ENCODE peak calls at places on chromosomes 5 and 9, in nine cellular contexts. One of them, this sample, is unnamed.
A peak's percentile ranks its signal among the peaks of the same experiment; 100 is the strongest.

GRCh38 chr5:13328316-13328715 is 616.2 kb downstream of the DNAH5 start:
- DNase-seq in brain microvascular endothelial cell: no peak
- DNase-seq in thyroid gland: no peak
- DNase-seq in lower lobe of right lung: no peak
- DNase-seq in RWPE1: no peak
- DNase-seq in GM20000: no peak
- DNase-seq in cardiac fibroblast: peak; percentile 25
- DNase-seq in ovary: no peak
- DNase-seq in endothelial cell of umbilical vein: no peak
- DNase-seq in this sample: no peak

GRCh38 chr5:81105261-81105877 is 127.8 kb upstream of the CKMT2 start:
- DNase-seq in endothelial cell of umbilical vein: no peak
- DNase-seq in brain microvascular endothelial cell: no peak
- DNase-seq in ovary: no peak
- DNase-seq in RWPE1: no peak
- DNase-seq in lower lobe of right lung: no peak
- DNase-seq in thyroid gland: no peak
- DNase-seq in cardiac fibroblast: peak; percentile 10
- DNase-seq in GM20000: no peak
- DNase-seq in this sample: no peak

GRCh38 chr5:154478752-154479159 is 729 bp upstream of the HAND1 start:
- DNase-seq in brain microvascular endothelial cell: no peak
- DNase-seq in thyroid gland: no peak
- DNase-seq in endothelial cell of umbilical vein: no peak
- DNase-seq in cardiac fibroblast: no peak
- DNase-seq in lower lobe of right lung: no peak
- DNase-seq in GM20000: no peak
- DNase-seq in RWPE1: no peak
- DNase-seq in ovary: no peak
- DNase-seq in this sample: no peak

GRCh38 chr5:53023969-53024368 is 34.8 kb downstream of the ITGA2 start:
- DNase-seq in endothelial cell of umbilical vein: peak; percentile 52
- DNase-seq in brain microvascular endothelial cell: peak; percentile 61
- DNase-seq in GM20000: peak; percentile 18
- DNase-seq in lower lobe of right lung: no peak
- DNase-seq in thyroid gland: no peak
- DNase-seq in cardiac fibroblast: peak; percentile 96
- DNase-seq in RWPE1: peak; percentile 53
- DNase-seq in ovary: no peak
- DNase-seq in this sample: no peak

GRCh38 chr9:28808042-28808441 is 1234.8 kb upstream of the C9orf72 start:
- DNase-seq in endothelial cell of umbilical vein: no peak
- DNase-seq in thyroid gland: no peak
- DNase-seq in lower lobe of right lung: no peak
- DNase-seq in brain microvascular endothelial cell: no peak
- DNase-seq in cardiac fibroblast: peak; percentile 75
- DNase-seq in RWPE1: peak; percentile 35
- DNase-seq in ovary: no peak
- DNase-seq in GM20000: no peak
- DNase-seq in this sample: no peak

GRCh38 chr5:122073023-122073422 is 5.0 kb downstream of the LOX start:
- DNase-seq in lower lobe of right lung: no peak
- DNase-seq in RWPE1: no peak
- DNase-seq in brain microvascular endothelial cell: no peak
- DNase-seq in endothelial cell of umbilical vein: no peak
- DNase-seq in cardiac fibroblast: no peak
- DNase-seq in thyroid gland: no peak
- DNase-seq in GM20000: no peak
- DNase-seq in ovary: no peak
- DNase-seq in this sample: no peak

GRCh38 chr5:4207456-4207855 is 611.8 kb downstream of the IRX1 start:
- DNase-seq in RWPE1: no peak
- DNase-seq in thyroid gland: no peak
- DNase-seq in ovary: no peak
- DNase-seq in GM20000: no peak
- DNase-seq in lower lobe of right lung: no peak
- DNase-seq in endothelial cell of umbilical vein: no peak
- DNase-seq in brain microvascular endothelial cell: no peak
- DNase-seq in cardiac fibroblast: no peak
- DNase-seq in this sample: no peak

GRCh38 chr9:128091144-128091543 is 23.1 kb downstream of the SLC25A25 start:
- DNase-seq in ovary: peak; percentile 86
- DNase-seq in thyroid gland: peak; percentile 65
- DNase-seq in GM20000: no peak
- DNase-seq in endothelial cell of umbilical vein: peak; percentile 50
- DNase-seq in cardiac fibroblast: peak; percentile 79
- DNase-seq in brain microvascular endothelial cell: peak; percentile 67
- DNase-seq in RWPE1: no peak
- DNase-seq in lower lobe of right lung: peak; percentile 53
- DNase-seq in this sample: no peak

GRCh38 chr9:121620777-121621437 is 30.5 kb upstream of the DAB2IP start:
- DNase-seq in thyroid gland: peak; percentile 24
- DNase-seq in brain microvascular endothelial cell: no peak
- DNase-seq in GM20000: peak; percentile 48
- DNase-seq in ovary: no peak
- DNase-seq in endothelial cell of umbilical vein: peak; percentile 35
- DNase-seq in cardiac fibroblast: no peak
- DNase-seq in RWPE1: peak; percentile 64
- DNase-seq in lower lobe of right lung: no peak
- DNase-seq in this sample: no peak

GRCh38 chr9:121616356-121616755 is 35.1 kb upstream of the DAB2IP start:
- DNase-seq in RWPE1: no peak
- DNase-seq in ovary: no peak
- DNase-seq in cardiac fibroblast: no peak
- DNase-seq in endothelial cell of umbilical vein: no peak
- DNase-seq in GM20000: no peak
- DNase-seq in brain microvascular endothelial cell: no peak
- DNase-seq in lower lobe of right lung: no peak
- DNase-seq in thyroid gland: no peak
- DNase-seq in this sample: no peak

GRCh38 chr9:121618504-121618903 is 32.9 kb upstream of the DAB2IP start:
- DNase-seq in endothelial cell of umbilical vein: no peak
- DNase-seq in lower lobe of right lung: no peak
- DNase-seq in ovary: no peak
- DNase-seq in thyroid gland: no peak
- DNase-seq in GM20000: no peak
- DNase-seq in RWPE1: no peak
- DNase-seq in cardiac fibroblast: no peak
- DNase-seq in brain microvascular endothelial cell: no peak
- DNase-seq in this sample: no peak

GRCh38 chr9:121619989-121620673 is 31.3 kb upstream of the DAB2IP start:
- DNase-seq in lower lobe of right lung: peak; percentile 52
- DNase-seq in cardiac fibroblast: no peak
- DNase-seq in endothelial cell of umbilical vein: peak; percentile 28
- DNase-seq in ovary: no peak
- DNase-seq in RWPE1: no peak
- DNase-seq in GM20000: no peak
- DNase-seq in brain microvascular endothelial cell: no peak
- DNase-seq in thyroid gland: peak; percentile 13
- DNase-seq in this sample: no peak

GRCh38 chr9:121619566-121619965 is 31.9 kb upstream of the DAB2IP start:
- DNase-seq in brain microvascular endothelial cell: no peak
- DNase-seq in cardiac fibroblast: no peak
- DNase-seq in RWPE1: no peak
- DNase-seq in thyroid gland: no peak
- DNase-seq in endothelial cell of umbilical vein: no peak
- DNase-seq in GM20000: no peak
- DNase-seq in lower lobe of right lung: no peak
- DNase-seq in ovary: no peak
- DNase-seq in this sample: no peak
- TF ChIP-seq CTCF in brain microvascular endothelial cell: no peak
- TF ChIP-seq CTCF in cardiac fibroblast: no peak
- TF ChIP-seq CTCF in RWPE1: no peak
- TF ChIP-seq CTCF in thyroid gland: no peak
- TF ChIP-seq CTCF in endothelial cell of umbilical vein: no peak
- TF ChIP-seq CTCF in GM20000: no peak
- TF ChIP-seq CTCF in lower lobe of right lung: no peak
- TF ChIP-seq CTCF in ovary: no peak
- TF ChIP-seq CTCF in this sample: no peak

DNA sequence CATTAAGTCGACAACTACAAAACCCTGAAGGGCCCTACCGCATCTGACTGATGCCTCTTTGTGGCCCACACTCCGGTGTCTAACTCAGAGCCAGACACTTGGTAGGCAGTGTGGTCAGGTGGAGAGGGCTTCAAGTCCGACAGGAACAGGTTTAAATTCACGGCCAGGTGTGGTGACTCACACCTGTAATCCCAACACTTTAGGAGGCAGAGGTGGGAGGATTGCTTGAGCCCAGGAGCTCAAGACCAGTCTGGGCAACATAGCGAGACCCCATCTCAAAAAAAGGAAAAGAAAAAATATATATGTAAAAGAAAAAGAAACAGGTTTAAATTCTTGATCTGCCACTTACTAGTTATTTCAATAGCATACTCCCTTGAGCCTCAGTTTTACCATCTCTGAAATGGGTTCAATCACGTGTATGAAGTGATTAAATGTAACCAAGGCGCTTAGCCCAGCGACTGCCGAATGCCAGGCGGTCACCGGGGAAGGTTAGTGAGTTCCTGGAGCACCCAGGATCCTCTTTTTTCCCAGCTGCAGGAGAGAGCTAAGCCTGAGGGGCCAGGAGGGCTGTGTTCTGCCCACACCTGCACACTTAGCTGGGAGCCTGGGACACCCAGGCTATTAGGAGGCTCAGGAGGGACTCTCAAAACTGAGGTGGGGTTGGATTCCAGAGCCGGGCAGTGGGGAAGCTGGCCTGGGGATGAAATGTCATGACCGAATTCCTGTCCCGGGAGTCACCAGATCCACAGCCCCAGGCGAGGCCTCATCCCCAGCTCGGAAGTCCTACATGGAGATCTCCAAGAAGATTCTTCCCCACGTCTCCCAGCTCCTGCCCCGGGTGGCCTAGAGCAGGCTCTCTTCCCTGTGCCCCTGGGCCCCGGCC is 858 bp downstream of the CLTB start:
- DNase-seq in lower lobe of right lung: peak; percentile 60
- DNase-seq in GM20000: peak; percentile 53
- DNase-seq in ovary: peak; percentile 63
- DNase-seq in RWPE1: peak; percentile 90
- DNase-seq in brain microvascular endothelial cell: peak; percentile 42
- DNase-seq in cardiac fibroblast: peak; percentile 69
- DNase-seq in endothelial cell of umbilical vein: no peak
- DNase-seq in thyroid gland: peak; percentile 42
- DNase-seq in this sample: no peak
- TF ChIP-seq CTCF in lower lobe of right lung: no peak
- TF ChIP-seq CTCF in GM20000: no peak
- TF ChIP-seq CTCF in ovary: no peak
- TF ChIP-seq CTCF in RWPE1: no peak
- TF ChIP-seq CTCF in brain microvascular endothelial cell: no peak
- TF ChIP-seq CTCF in cardiac fibroblast: no peak
- TF ChIP-seq CTCF in endothelial cell of umbilical vein: no peak
- TF ChIP-seq CTCF in thyroid gland: no peak
- TF ChIP-seq CTCF in this sample: no peak

DNA sequence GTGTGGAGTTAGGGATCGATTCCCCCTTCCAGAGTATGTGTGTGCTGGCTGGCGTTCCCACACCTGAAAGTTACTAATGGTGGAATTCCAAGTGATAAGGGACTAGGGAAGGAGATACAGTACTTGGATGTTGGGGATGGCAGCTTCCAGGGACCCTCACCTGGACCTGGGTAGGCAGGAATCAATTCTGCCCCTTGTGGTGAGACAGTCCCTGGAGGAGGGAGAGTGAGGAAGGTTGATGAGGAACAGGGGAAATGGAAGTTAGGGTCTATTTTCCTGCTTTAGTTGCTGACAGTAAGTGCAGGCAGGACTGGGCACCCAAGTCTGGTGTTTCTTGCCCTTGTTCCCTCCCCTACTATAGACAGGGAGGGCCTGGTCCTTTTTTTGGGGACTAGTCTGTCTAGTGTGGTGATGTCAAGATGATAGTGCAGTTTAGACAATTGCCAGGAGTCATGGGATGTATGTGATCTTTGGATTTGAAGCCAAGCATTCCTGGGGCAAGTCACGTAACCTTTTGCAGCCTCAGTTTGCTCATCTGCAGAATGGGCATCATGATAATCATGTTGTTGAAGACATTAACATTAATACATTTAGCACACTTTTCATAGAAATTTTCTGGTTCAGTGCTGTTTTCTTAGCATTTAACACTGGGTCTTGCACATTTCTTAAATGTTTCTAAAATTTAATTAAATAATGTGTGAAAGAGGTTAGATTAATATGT is 51.7 kb downstream of the DAB2IP start:
- DNase-seq in brain microvascular endothelial cell: no peak
- DNase-seq in RWPE1: no peak
- DNase-seq in GM20000: no peak
- DNase-seq in ovary: no peak
- DNase-seq in cardiac fibroblast: no peak
- DNase-seq in lower lobe of right lung: no peak
- DNase-seq in thyroid gland: no peak
- DNase-seq in endothelial cell of umbilical vein: no peak
- DNase-seq in this sample: no peak
- TF ChIP-seq CTCF in brain microvascular endothelial cell: peak; percentile 51
- TF ChIP-seq CTCF in RWPE1: no peak
- TF ChIP-seq CTCF in GM20000: peak; percentile 11
- TF ChIP-seq CTCF in ovary: no peak
- TF ChIP-seq CTCF in cardiac fibroblast: peak; percentile 20
- TF ChIP-seq CTCF in lower lobe of right lung: no peak
- TF ChIP-seq CTCF in thyroid gland: no peak
- TF ChIP-seq CTCF in endothelial cell of umbilical vein: peak; percentile 5
- TF ChIP-seq CTCF in this sample: peak; percentile 45

GRCh38 chr9:35725362-35725761 is 6.6 kb downstream of the TLN1 start:
- DNase-seq in lower lobe of right lung: no peak
- DNase-seq in endothelial cell of umbilical vein: no peak
- DNase-seq in brain microvascular endothelial cell: no peak
- DNase-seq in cardiac fibroblast: no peak
- DNase-seq in thyroid gland: no peak
- DNase-seq in RWPE1: no peak
- DNase-seq in ovary: no peak
- DNase-seq in GM20000: no peak
- DNase-seq in this sample: no peak

GRCh38 chr9:35729101-35729500 is 2.9 kb downstream of the TLN1 start:
- DNase-seq in lower lobe of right lung: no peak
- DNase-seq in brain microvascular endothelial cell: no peak
- DNase-seq in endothelial cell of umbilical vein: no peak
- DNase-seq in GM20000: no peak
- DNase-seq in cardiac fibroblast: peak; percentile 32
- DNase-seq in RWPE1: no peak
- DNase-seq in ovary: no peak
- DNase-seq in thyroid gland: no peak
- DNase-seq in this sample: no peak

GRCh38 chr9:35727676-35728040 is 4.3 kb downstream of the TLN1 start:
- DNase-seq in cardiac fibroblast: no peak
- DNase-seq in ovary: no peak
- DNase-seq in endothelial cell of umbilical vein: no peak
- DNase-seq in lower lobe of right lung: no peak
- DNase-seq in thyroid gland: no peak
- DNase-seq in brain microvascular endothelial cell: peak; percentile 68
- DNase-seq in GM20000: no peak
- DNase-seq in RWPE1: no peak
- DNase-seq in this sample: no peak

GRCh38 chr9:35728041-35728971 is 3.7 kb downstream of the TLN1 start:
- DNase-seq in GM20000: peak; percentile 75
- DNase-seq in lower lobe of right lung: peak; percentile 74
- DNase-seq in ovary: peak; percentile 79
- DNase-seq in thyroid gland: peak; percentile 68
- DNase-seq in cardiac fibroblast: peak; percentile 94
- DNase-seq in RWPE1: peak; percentile 68
- DNase-seq in endothelial cell of umbilical vein: peak; percentile 71
- DNase-seq in brain microvascular endothelial cell: peak; percentile 82
- DNase-seq in this sample: no peak

DNA sequence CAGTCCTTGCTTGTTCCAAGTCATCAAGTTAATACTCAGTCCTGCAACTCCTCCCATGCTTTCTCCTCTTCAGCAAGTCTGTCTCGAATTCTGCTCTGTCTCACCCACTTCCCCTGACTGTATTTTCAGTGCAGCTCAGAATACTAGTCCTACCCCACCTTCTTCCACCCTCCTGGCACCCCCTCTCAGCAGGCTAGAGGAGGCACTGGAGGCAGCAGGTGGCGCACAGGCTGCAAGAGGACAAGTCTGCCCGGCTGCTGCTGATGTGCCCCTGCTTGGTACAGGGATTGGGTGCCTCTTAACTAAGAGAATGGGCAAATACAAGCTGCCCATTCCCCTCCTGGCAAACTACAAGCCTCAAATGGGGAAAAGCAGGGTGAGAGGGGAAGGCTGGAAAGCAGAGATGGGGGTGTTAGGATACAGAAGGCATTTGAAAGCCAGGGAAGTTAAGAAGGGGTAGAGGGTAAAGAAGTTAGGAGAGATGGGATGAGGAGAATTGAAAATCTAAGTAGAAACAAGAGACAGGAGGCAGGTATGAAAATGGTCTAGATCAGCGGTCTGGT is 5.0 kb downstream of the TLN1 start:
- DNase-seq in RWPE1: no peak
- DNase-seq in lower lobe of right lung: peak; percentile 68
- DNase-seq in GM20000: peak; percentile 39
- DNase-seq in endothelial cell of umbilical vein: peak; percentile 72
- DNase-seq in brain microvascular endothelial cell: peak; percentile 40
- DNase-seq in cardiac fibroblast: peak; percentile 53
- DNase-seq in thyroid gland: peak; percentile 41
- DNase-seq in ovary: no peak
- DNase-seq in this sample: no peak
- TF ChIP-seq CTCF in RWPE1: no peak
- TF ChIP-seq CTCF in lower lobe of right lung: no peak
- TF ChIP-seq CTCF in GM20000: peak; percentile 16
- TF ChIP-seq CTCF in endothelial cell of umbilical vein: peak; percentile 29
- TF ChIP-seq CTCF in brain microvascular endothelial cell: peak; percentile 20
- TF ChIP-seq CTCF in cardiac fibroblast: peak; percentile 9
- TF ChIP-seq CTCF in thyroid gland: no peak
- TF ChIP-seq CTCF in ovary: no peak
- TF ChIP-seq CTCF in this sample: no peak

This sample was measured in progenitor cell of endocrine pancreas.